ENCODE peak calls at places on chromosomes 2 and 18, in four cellular contexts. Y is fibroblast of villous mesenchyme; D is EH; H is stimulated activated CD4-positive, alpha-beta T cell treated with anti-CD3 and anti-CD28 coated beads, Interleukin-1b, Interleukin-23, amount 100 ng/mL, for 24 hours. O is an unnamed sample.

GRCh38 chr18:11946756-11947155 is 34.6 kb upstream of the IMPA2 start:
- DNase-seq in D (peak; percentile 80), H (no peak), Y (peak; percentile 56), O (no peak)

GRCh38 chr2:219916761-219917160 is 289.3 kb downstream of the SLC4A3 start:
- DNase-seq in H (no peak), Y (no peak), D (no peak), O (no peak)

GRCh38 chr2:149166958-149167810 is 128.7 kb downstream of the LYPD6B start:
- DNase-seq in D (no peak), Y (peak; percentile 63), H (no peak), O (no peak)

GRCh38 chr18:44682871-44683221 is 2.2 kb downstream of the SETBP1 start:
- DNase-seq in D (no peak), H (no peak), Y (no peak), O (peak; percentile 10)

GRCh38 chr2:109680523-109681297 is 66.5 kb downstream of the SOWAHC start:
- DNase-seq in D (no peak), H (no peak), Y (no peak), O (no peak)

GRCh38 chr18:24989760-24990547 is 362.0 kb downstream of the ZNF521 start:
- DNase-seq in D (no peak), Y (no peak), H (no peak), O (no peak)

GRCh38 chr2:200356794-200357472 is 50.4 kb downstream of the SPATS2L start:
- DNase-seq in H (no peak), Y (peak; percentile 67), D (peak; percentile 94), O (no peak)

GRCh38 chr2:60735496-60736250 is 20.4 kb upstream of the PAPOLG start:
- DNase-seq in Y (no peak), D (no peak), H (no peak), O (no peak)

GRCh38 chr2:33333433-33333832 is 143.0 kb upstream of the RASGRP3 start:
- DNase-seq in D (no peak), Y (no peak), H (no peak), O (no peak)

O was measured in NCI-H187.